ENCODE peak calls at places on chromosomes 6 and 20, in four cellular contexts. P is upper lobe of right lung; S is activated CD8-positive, alpha-beta T cell treated with anti-CD3 and anti-CD28 coated beads for 36 hours; R is AG04450. Z is an unnamed sample.
A peak's percentile ranks its signal among the peaks of the same experiment; 100 is the strongest.

GRCh38 chr6:157164972-157165371 is 158.3 kb downstream of the TMEM242 start:
- DNase-seq in S (no peak), P (no peak), R (no peak), Z (no peak)

GRCh38 chr6:75493400-75494064 is at the start of gene FILIP1:
- DNase-seq in R (peak; percentile 10), S (no peak), P (no peak), Z (no peak)

GRCh38 chr20:10530883-10531282 is 95.8 kb downstream of the SLX4IP start:
- DNase-seq in P (no peak), S (no peak), R (no peak), Z (no peak)

GRCh38 chr6:149268768-149269167 is 48.7 kb upstream of the TAB2 start:
- DNase-seq in S (no peak), R (no peak), P (no peak), Z (no peak)

GRCh38 chr6:99588618-99589289 is 17.9 kb upstream of the PRDM13 start:
- DNase-seq in R (peak; percentile 23), P (peak; percentile 89), S (peak; percentile 82), Z (peak; percentile 71)

GRCh38 chr20:43446361-43446879 is 11.3 kb upstream of the SRSF6 start:
- DNase-seq in S (no peak), R (no peak), P (no peak), Z (no peak)

GRCh38 chr6:159152014-159152413 is 17.2 kb upstream of the FNDC1 start:
- DNase-seq in P (no peak), R (no peak), S (no peak), Z (no peak)

GRCh38 chr20:5829241-5829809 is 79.1 kb downstream of the SHLD1 start:
- DNase-seq in S (no peak), P (no peak), R (no peak), Z (no peak)

GRCh38 chr6:56851541-56852248 is 103.2 kb upstream of the BEND6 start:
- DNase-seq in P (no peak), S (peak; percentile 70), R (peak; percentile 57), Z (peak; percentile 73)

GRCh38 chr20:51373713-51374481 is 168.6 kb downstream of the NFATC2 start:
- DNase-seq in S (no peak), R (no peak), P (peak; percentile 64), Z (no peak)

GRCh38 chr6:108359901-108360882 is 65.3 kb downstream of the AFG1L start:
- DNase-seq in R (no peak), P (no peak), S (no peak), Z (no peak)
- TF ChIP-seq CTCF in R (no peak), P (peak; percentile 11), S (no peak), Z (no peak)

DNA sequence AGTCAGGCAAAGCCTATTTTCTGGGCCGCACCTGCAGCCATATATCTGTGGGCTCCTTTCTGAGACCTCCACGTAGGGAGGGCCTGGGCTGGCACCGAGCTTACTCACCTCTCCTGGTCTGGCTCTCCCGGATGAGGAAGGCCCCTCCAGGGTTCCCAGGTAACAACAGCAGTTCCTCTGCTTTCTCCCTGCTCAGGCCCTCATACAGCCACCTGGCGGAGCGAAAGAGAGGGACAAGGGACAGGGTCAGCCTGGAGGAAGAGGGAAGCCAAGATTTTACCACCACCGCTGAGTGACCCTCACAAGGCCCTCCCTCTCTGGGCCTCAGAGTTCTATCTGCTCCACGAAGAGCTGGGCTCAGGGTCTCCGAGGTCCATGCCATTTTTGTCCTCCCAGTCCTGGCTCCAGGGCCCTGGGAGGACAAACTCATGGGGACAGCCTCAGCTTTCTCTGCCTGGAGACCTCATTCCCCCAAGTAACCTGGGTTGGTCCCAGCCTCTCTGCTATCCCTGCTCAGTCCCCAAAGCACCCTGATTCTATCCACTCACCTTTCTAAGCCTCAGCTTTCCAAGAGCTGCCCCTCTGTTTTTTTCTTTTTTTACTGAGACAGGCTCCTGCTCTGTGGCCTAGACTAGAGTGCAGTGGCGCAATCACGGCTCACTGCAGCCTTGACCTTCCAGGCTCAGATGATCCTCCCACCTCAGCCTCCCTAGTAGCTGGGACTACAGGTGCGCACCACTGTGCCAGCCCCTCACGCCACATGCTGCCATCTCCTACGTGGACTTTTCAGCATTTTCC is 13.3 kb downstream of the SLA2 start:
- DNase-seq in P (no peak), R (no peak), S (no peak), Z (no peak)
- TF ChIP-seq CTCF in P (no peak), R (no peak), S (no peak), Z (no peak)

GRCh38 chr6:47633141-47633540 is 65.2 kb upstream of the ADGRF4 start:
- DNase-seq in R (no peak), S (no peak), P (no peak), Z (no peak)
- TF ChIP-seq CTCF in R (no peak), S (no peak), P (no peak), Z (peak; percentile 17)

GRCh38 chr6:127547215-127547614 is 28.1 kb upstream of the MTCL3 start:
- DNase-seq in S (peak; percentile 37), R (no peak), P (no peak), Z (no peak)
- TF ChIP-seq CTCF in S (no peak), R (peak; percentile 30), P (peak; percentile 24), Z (no peak)

GRCh38 chr6:33761581-33761921 is 14.8 kb upstream of the IP6K3 start:
- DNase-seq in S (no peak), R (no peak), P (no peak), Z (no peak)

GRCh38 chr6:33762713-33763112 is 16.0 kb upstream of the IP6K3 start:
- DNase-seq in R (no peak), S (no peak), P (no peak), Z (no peak)

GRCh38 chr6:33764036-33764435 is 17.3 kb upstream of the IP6K3 start:
- DNase-seq in R (no peak), P (no peak), S (no peak), Z (no peak)

GRCh38 chr6:33763483-33763882 is 16.8 kb upstream of the IP6K3 start:
- DNase-seq in R (no peak), P (no peak), S (no peak), Z (no peak)

DNA sequence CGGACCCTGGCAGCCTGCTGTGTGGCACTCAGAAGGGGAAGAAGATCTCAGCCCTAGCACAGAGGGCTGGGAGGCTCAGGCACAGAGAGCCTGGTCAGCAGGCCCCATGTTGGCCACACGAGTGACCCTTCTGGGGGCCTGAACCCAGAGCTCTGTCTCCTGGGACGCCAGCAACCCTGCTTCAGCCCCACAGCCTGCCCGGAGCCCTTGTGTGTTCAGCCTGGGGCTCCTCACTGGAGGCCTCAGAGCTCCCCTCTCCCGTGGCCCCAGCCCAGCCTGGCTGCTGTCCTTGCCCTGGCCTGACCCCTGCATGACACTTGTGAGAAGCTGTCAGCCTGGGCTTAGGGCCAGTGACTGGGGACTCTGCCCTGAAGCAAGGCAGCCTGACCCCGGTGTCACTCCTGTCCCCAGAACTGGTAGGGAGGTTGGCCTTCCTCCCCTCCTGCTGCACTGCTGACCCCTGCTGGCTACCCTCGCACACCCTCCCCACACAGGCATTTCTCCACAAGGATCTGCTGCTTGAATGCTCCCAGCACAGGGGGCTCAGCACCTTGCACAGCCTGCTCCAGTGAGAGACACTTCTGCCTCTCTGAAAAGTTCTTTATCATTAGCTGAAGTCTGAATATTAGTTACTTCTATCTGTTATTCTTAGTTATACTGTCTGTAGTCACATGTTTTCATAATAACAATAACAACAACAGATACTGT is 15.4 kb upstream of the IP6K3 start:
- DNase-seq in P (peak; percentile 80), R (no peak), S (peak; percentile 68), Z (peak; percentile 64)
- TF ChIP-seq CTCF in P (peak; percentile 50), R (peak; percentile 60), S (peak; percentile 56), Z (peak; percentile 62)

DNA sequence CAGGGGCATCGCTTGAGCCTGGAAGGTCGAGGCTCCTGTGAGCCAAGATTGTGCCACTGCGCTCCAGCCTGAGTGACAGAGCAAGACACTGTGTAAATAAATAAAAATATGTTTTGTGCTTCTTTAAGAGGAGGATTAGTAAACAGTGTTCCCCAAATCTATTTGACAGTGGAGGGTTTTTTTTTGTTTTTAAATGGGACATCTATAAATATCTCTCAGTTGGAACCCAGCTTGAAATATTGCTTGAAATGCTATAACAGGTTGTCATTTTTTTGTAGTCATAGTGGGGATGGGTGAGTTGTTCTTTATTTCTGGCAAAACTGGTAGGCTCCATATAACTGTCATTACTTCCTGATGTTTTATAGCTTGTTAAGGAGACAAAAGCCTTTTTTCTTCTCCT is 54.3 kb downstream of the CARMIL1 start:
- DNase-seq in R (no peak), P (no peak), S (no peak), Z (no peak)
- TF ChIP-seq CTCF in R (no peak), P (no peak), S (no peak), Z (no peak)

GRCh38 chr20:62707981-62708521 is 585 bp upstream of the NTSR1 start:
- DNase-seq in S (peak; percentile 36), P (no peak), R (no peak), Z (no peak)
- TF ChIP-seq CTCF in S (peak; percentile 57), P (peak; percentile 19), R (peak; percentile 29), Z (no peak)

DNA sequence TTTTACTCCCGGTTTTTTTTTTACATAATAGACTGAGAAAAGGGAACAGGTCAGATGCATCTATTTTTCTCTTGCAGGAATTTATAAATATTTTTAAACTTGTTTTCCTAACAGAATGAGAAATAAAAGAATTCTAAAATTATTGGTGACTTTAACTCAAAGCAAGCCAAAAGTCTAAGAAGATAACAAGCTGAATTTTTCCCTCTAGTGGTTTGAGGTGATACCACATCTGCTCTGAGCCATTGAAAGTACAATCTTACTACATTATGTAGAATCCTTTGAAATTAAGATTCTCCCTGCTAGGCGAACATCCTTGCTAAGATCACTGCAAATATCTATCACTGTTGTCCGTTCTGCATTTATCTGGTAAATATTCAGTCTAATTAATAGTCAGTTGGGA is 10.7 kb upstream of the STMND1 start:
- DNase-seq in P (no peak), R (no peak), S (no peak), Z (no peak)
- TF ChIP-seq CTCF in P (peak; percentile 13), R (peak; percentile 73), S (no peak), Z (no peak)

DNA sequence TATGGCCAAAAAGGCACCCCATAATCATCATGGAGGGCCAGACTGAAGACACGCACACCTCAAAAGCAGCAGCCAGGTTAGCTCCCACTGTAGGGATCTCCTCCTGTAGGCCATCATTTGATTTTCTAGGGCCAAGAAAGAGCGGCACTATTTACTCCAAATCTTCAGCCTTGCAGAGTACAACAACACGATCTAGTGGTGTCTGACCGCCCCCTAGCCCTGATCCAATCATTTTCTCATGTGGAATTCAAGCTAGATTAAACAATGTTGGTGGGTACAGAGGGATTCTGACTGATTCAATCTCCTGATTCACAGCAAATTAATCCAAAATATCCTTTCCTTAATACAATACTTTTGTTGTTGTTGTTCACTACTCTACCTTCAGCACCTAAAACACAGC is 12.5 kb downstream of the GNAS-AS1 start:
- DNase-seq in R (no peak), S (no peak), P (no peak), Z (no peak)
- TF ChIP-seq CTCF in R (no peak), S (no peak), P (no peak), Z (no peak)

GRCh38 chr20:57040461-57040860 is 226.0 kb downstream of the BMP7 start:
- DNase-seq in P (no peak), S (no peak), R (no peak), Z (no peak)
- TF ChIP-seq CTCF in P (no peak), S (no peak), R (no peak), Z (no peak)